ENCODE peak calls at places on chromosomes 16 and 17, in five cellular contexts. K is germinal center, F is anterior cingulate cortex, B is HuH-7, T is non-pigmented ciliary epithelial cell. E is an unnamed sample.

GRCh38 chr17:48626470-48627241 is 498 bp upstream of the HOXB9 start:
- DNase-seq in K (no peak), F (no peak), B (peak; percentile 80), T (no peak), E (peak; percentile 71)

GRCh38 chr17:43018008-43018853 is 4.0 kb downstream of the VAT1 start:
- DNase-seq in K (no peak), F (no peak), B (no peak), T (no peak), E (peak; percentile 31)

GRCh38 chr16:11383481-11384183 is 38.4 kb downstream of the RMI2 start:
- DNase-seq in K (no peak), F (no peak), B (no peak), T (no peak), E (no peak)

GRCh38 chr17:61335845-61336655 is 63.6 kb upstream of the TBX2 start:
- DNase-seq in K (no peak), F (no peak), B (peak; percentile 65), T (no peak), E (no peak)

GRCh38 chr17:83080641-83081560 is 1.5 kb downstream of the METRNL start:
- DNase-seq in K (peak; percentile 81), F (peak; percentile 14), B (no peak), T (no peak), E (peak; percentile 69)

GRCh38 chr17:34974794-34975428 is 5.4 kb upstream of the LIG3 start:
- DNase-seq in K (no peak), F (no peak), B (no peak), T (no peak), E (no peak)

GRCh38 chr16:80477838-80478237 is 63.0 kb upstream of the DYNLRB2 start:
- DNase-seq in K (no peak), F (no peak), B (no peak), T (no peak), E (no peak)

GRCh38 chr17:83160443-83161297 is 81.3 kb downstream of the METRNL start:
- DNase-seq in K (no peak), F (no peak), B (no peak), T (no peak), E (peak; percentile 6)